ENCODE peak calls at places on chromosomes 13 and 19, in eight cellular contexts. W, V, Z, F, C, H, P and B are unnamed samples.

GRCh38 chr19:15538774-15539173 is 30.4 kb downstream of the CYP4F22 start:
- DNase-seq in W (no peak), V (no peak), Z (no peak), F (peak), C (no peak), H (no peak), P (no peak), B (no peak)

GRCh38 chr19:42468273-42468796 is 25.6 kb upstream of the CXCL17 start:
- DNase-seq in W (no peak), V (peak), Z (no peak), F (peak), C (no peak), H (no peak), P (no peak), B (no peak)

GRCh38 chr13:101522607-101523006 is 70.1 kb downstream of the ITGBL1 start:
- DNase-seq in W (no peak), V (no peak), Z (no peak), F (no peak), C (no peak), H (no peak), P (no peak), B (no peak)

GRCh38 chr13:110233181-110233641 is 73.7 kb downstream of the COL4A1 start:
- DNase-seq in W (peak), V (peak), Z (no peak), F (peak), C (peak), H (no peak), P (peak), B (no peak)

GRCh38 chr13:20428666-20429644 is 96.7 kb downstream of the CRYL1 start:
- DNase-seq in W (no peak), V (peak), Z (no peak), F (peak), C (no peak), H (no peak), P (no peak), B (no peak)

GRCh38 chr19:13881692-13882418 is 4.9 kb downstream of the NANOS3 start:
- DNase-seq in W (no peak), V (peak), Z (peak), F (no peak), C (no peak), H (peak), P (no peak), B (no peak)

GRCh38 chr19:3061214-3062161 is 807 bp downstream of the TLE5 start:
- DNase-seq in W (peak), V (peak), Z (peak), F (no peak), C (no peak), H (peak), P (peak), B (peak)

GRCh38 chr13:114015608-114016295 is 41.9 kb upstream of the C13orf46 start:
- DNase-seq in W (no peak), V (no peak), Z (no peak), F (peak), C (peak), H (peak), P (no peak), B (no peak)

GRCh38 chr13:27508802-27509201 is 58.4 kb upstream of the MTIF3 start:
- DNase-seq in W (no peak), V (no peak), Z (no peak), F (no peak), C (no peak), H (no peak), P (no peak), B (no peak)

GRCh38 chr13:36413161-36413560 is 19.1 kb upstream of the CCNA1 start:
- DNase-seq in W (no peak), V (no peak), Z (no peak), F (no peak), C (no peak), H (no peak), P (no peak), B (no peak)

GRCh38 chr13:49000247-49000646 is 24.5 kb downstream of the FNDC3A start:
- DNase-seq in W (no peak), V (no peak), Z (no peak), F (no peak), C (no peak), H (no peak), P (no peak), B (no peak)

GRCh38 chr13:75764251-75764650 is 128.1 kb downstream of the LMO7 start:
- DNase-seq in W (no peak), V (no peak), Z (no peak), F (no peak), C (no peak), H (no peak), P (no peak), B (no peak)

GRCh38 chr19:6718741-6719539 is 1.5 kb downstream of the C3 start:
- DNase-seq in W (peak), V (no peak), Z (peak), F (peak), C (no peak), H (peak), P (no peak), B (no peak)

DNA sequence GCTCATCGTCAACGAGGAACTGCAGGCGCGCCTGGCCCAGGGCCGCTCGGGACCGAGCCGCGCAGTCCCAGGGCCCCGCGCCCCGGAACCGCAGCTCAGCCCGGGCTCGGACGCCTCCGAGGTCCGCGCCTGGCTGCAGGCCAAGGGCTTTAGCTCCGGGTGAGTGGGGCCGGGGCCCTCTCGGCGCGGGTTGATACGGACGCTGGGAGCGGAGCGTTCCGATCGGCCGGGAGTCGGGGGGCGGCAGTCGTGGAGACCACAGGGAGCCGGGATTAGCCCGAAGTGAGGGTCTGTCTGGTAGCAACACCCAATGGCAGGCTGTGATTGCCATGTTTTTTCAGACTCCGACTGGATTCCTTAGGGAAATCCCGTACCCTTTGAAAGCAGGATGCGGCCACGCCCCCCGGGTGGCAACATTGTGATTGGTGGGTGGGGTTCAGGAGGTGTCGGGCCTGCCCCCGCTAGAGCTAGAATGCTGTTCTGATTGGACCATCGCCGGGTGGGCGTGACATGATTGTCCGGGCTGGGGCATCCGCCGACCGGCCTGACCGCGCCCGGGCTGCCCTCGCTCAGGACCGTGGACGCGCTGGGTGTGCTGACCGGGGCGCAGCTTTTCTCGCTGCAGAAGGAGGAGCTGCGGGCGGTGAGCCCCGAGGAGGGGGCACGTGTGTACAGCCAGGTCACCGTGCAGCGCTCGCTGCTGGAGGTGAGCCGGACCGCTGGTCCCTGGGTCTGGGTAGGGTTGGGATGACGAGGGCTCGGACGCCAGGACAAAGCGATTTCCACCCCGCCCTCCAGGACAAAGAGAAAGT is 11.3 kb downstream of the EPS8L1 start:
- DNase-seq in W (peak), V (peak), Z (peak), F (no peak), C (peak), H (peak), P (peak), B (peak)
- H3K27ac ChIP-seq in W (no peak), V (no peak), Z (no peak), F (no peak), C (no peak), H (no peak), P (peak), B (no peak)

DNA sequence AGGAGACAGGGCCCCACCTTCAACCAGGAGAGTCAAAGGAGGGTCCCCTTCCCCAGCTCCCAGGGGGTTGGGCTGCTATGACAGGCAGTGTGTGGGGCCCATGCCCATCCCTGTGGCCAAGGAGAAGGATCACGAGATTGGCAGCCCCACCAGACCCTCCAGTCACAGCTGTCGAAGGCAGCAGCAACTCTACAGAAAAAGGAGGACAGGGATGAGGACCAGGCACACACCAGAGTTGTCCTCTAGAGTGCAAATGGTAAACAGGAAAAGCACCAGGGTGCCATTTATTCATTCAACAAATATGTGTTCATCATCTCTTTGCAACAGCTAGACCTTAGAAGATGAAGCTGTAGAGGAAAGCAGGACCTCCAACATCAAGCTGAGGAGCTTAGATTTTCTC is 4.1 kb downstream of the PTH2 start:
- DNase-seq in W (no peak), V (no peak), Z (no peak), F (no peak), C (no peak), H (no peak), P (no peak), B (no peak)
- H3K27ac ChIP-seq in W (no peak), V (no peak), Z (no peak), F (no peak), C (no peak), H (no peak), P (no peak), B (no peak)

GRCh38 chr13:21777813-21778212 is 106.9 kb downstream of the FGF9 start:
- DNase-seq in W (no peak), V (no peak), Z (no peak), F (no peak), C (no peak), H (no peak), P (no peak), B (no peak)

DNA sequence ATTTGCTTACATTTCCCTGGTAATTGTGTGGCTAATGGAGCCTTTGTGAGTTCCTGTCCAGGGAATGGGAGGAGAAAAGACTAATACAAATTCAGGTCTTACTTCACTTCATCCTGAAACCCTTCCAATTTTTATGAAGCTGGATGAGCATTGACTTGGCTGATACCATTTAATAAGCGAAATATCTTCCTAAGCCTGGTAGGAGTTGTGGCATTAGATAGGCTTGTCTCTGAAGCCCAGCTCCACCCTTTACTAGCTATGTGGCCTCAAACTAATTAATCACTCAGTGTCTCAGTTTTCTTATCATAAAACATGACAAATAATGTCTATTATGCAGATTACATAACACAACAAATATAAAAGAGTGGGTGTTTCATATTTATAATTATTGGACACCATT is 106.3 kb downstream of the FGF9 start:
- DNase-seq in W (no peak), V (no peak), Z (no peak), F (no peak), C (no peak), H (no peak), P (no peak), B (no peak)
- H3K27ac ChIP-seq in W (no peak), V (no peak), Z (no peak), F (no peak), C (no peak), H (no peak), P (no peak), B (no peak)

DNA sequence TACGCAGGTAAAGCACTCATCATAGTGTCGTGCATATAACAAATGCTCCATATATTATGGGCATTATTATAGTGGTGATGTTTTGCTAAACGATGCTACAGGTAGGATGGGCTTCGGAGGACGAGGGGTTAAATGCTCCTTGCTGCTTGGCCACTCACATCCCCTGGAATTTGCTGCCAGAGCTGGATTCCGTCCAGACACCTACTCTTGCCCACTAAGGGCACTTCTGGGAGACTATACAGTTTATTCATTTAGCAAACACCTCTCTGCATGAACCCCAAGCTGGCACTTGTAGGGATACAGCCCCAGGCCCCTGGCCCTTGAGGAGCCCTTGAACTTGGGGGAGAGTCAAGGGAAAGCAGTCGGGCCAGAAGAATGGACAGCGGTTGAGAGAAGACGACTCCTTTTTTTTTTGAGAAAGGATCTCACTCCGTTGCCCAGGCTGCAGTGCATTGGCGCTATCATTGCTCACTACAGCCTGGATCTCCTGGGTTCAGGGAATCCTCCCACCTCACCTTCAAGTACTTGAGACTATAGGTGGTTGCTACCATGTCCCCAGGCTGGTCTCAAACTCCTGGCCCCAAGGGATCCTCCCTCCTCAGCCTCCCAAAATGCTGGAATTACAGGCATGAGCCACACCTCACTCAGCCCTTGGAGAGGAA is 1.2 kb upstream of the MRPL34 start:
- DNase-seq in W (no peak), V (no peak), Z (no peak), F (no peak), C (no peak), H (peak), P (no peak), B (peak)
- H3K27ac ChIP-seq in W (peak), V (no peak), Z (no peak), F (no peak), C (peak), H (peak), P (peak), B (peak)

DNA sequence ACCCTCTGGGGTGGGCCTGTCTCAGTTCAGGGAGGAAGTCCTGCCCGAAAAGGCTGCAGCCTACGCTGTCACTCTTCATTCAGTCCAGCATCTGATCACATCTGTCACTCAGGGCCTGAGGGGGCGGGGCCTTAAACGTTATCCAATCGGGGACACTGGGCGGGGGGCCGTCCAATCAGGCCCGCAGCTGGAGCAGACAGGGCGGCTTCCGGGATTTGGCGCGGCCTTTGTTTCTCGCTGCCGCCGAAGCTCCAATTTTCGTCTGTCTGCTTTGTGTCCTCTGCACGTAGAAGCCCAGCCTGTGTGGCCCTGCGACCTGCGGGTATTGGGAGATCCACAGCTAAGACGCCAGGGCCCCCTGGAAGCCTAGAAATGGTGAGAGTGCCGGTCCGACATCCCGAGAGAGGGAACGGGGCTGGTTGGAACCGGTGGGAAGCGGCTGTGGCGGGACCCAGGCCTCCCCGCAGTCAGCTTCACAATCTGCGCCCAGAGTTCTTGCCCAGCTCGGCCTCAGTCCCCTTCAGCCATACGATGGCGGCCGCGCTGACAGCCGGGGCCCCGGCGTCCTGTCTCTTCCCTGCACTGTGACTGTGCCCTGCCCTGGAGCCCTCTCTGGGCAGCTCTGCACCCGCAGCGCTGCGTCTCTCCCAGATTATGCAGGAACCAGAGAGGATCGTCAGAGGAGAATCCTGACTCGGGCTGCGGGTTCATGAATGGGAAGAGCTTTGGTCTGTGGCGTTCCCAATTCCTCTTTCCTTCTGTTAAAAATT is at the start of gene ZNF730:
- DNase-seq in W (peak), V (peak), Z (peak), F (peak), C (no peak), H (peak), P (peak), B (peak)
- H3K27ac ChIP-seq in W (peak), V (peak), Z (no peak), F (no peak), C (no peak), H (no peak), P (no peak), B (no peak)

GRCh38 chr19:22528956-22529355 is 105.2 kb upstream of the ZNF492 start:
- DNase-seq in W (no peak), V (no peak), Z (peak), F (no peak), C (no peak), H (no peak), P (no peak), B (no peak)

GRCh38 chr19:22523940-22524339 is 101.8 kb upstream of the ZNF98 start:
- DNase-seq in W (no peak), V (no peak), Z (no peak), F (no peak), C (no peak), H (no peak), P (no peak), B (no peak)

GRCh38 chr19:22530042-22530441 is 104.1 kb upstream of the ZNF492 start:
- DNase-seq in W (no peak), V (no peak), Z (no peak), F (no peak), C (no peak), H (no peak), P (no peak), B (no peak)

GRCh38 chr19:22527554-22527953 is 105.4 kb upstream of the ZNF98 start:
- DNase-seq in W (no peak), V (no peak), Z (peak), F (no peak), C (no peak), H (peak), P (no peak), B (no peak)

DNA sequence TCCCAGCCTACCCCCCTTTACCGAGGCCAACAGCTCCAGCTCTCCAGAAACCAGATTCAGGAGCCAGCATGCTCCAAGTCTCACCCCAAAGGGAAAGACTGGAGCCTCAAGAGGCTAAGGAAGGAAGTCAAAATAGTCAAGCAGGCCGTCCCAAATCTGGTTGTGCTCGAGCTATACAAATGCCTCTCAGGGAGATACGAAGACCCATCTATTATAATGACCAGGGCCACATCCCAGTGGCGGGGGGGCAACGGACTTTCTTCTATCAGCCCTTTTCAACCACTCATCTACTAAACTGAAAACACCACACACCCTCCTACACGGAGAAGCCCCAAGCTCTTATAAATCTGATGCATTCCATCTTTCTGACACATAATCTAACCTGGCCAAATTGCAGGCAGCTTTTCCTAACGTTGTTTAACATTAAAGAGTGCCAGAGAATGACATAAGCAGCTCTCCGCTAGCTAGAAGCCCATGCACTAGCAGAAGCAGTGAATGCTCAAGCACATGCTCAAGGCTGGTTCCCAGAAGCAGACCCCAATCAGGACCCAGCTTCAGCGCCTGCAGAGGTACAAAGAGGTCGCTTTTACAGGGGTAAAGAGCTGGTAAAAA is 104.6 kb upstream of the ZNF98 start:
- DNase-seq in W (no peak), V (no peak), Z (peak), F (no peak), C (no peak), H (peak), P (peak), B (no peak)
- H3K27ac ChIP-seq in W (no peak), V (no peak), Z (peak), F (no peak), C (no peak), H (no peak), P (peak), B (no peak)